ENCODE peak calls at places on chromosomes 5 and 9, in nine cellular contexts. One of them, this sample, is unnamed.

GRCh38 chr5:176773408-176774035 is 36.8 kb upstream of the UNC5A start:
- DNase-seq in CD8-positive, alpha-beta memory T cell: no peak
- DNase-seq in ELR: no peak
- DNase-seq in fibroblast of gingiva: no peak
- DNase-seq in stimulated activated naive B cell treated with anti-CD40 and anti-IgM and Interleukin-4, amounts not matched to agents 10 μg/mL and 1 μg/mL and 100 μg/mL, for 72 hours: no peak
- DNase-seq in progenitor cell of endocrine pancreas: no peak
- DNase-seq in memory B cell: no peak
- DNase-seq in amniotic epithelial cell: no peak
- DNase-seq in foreskin melanocyte: no peak
- DNase-seq in this sample: no peak

GRCh38 chr5:87327998-87328397 is 60.3 kb downstream of the RASA1 start:
- DNase-seq in CD8-positive, alpha-beta memory T cell: no peak
- DNase-seq in ELR: peak
- DNase-seq in fibroblast of gingiva: no peak
- DNase-seq in stimulated activated naive B cell treated with anti-CD40 and anti-IgM and Interleukin-4, amounts not matched to agents 10 μg/mL and 1 μg/mL and 100 μg/mL, for 72 hours: no peak
- DNase-seq in progenitor cell of endocrine pancreas: no peak
- DNase-seq in memory B cell: no peak
- DNase-seq in amniotic epithelial cell: no peak
- DNase-seq in foreskin melanocyte: no peak
- DNase-seq in this sample: no peak

GRCh38 chr5:68433921-68434879 is 218.6 kb downstream of the PIK3R1 start:
- DNase-seq in CD8-positive, alpha-beta memory T cell: peak
- DNase-seq in ELR: peak
- DNase-seq in fibroblast of gingiva: peak
- DNase-seq in stimulated activated naive B cell treated with anti-CD40 and anti-IgM and Interleukin-4, amounts not matched to agents 10 μg/mL and 1 μg/mL and 100 μg/mL, for 72 hours: peak
- DNase-seq in progenitor cell of endocrine pancreas: no peak
- DNase-seq in memory B cell: peak
- DNase-seq in amniotic epithelial cell: peak
- DNase-seq in foreskin melanocyte: peak
- DNase-seq in this sample: peak

GRCh38 chr5:37637165-37637845 is 202.5 kb downstream of the GDNF start:
- DNase-seq in CD8-positive, alpha-beta memory T cell: no peak
- DNase-seq in ELR: peak
- DNase-seq in fibroblast of gingiva: no peak
- DNase-seq in stimulated activated naive B cell treated with anti-CD40 and anti-IgM and Interleukin-4, amounts not matched to agents 10 μg/mL and 1 μg/mL and 100 μg/mL, for 72 hours: no peak
- DNase-seq in progenitor cell of endocrine pancreas: no peak
- DNase-seq in memory B cell: no peak
- DNase-seq in amniotic epithelial cell: peak
- DNase-seq in foreskin melanocyte: no peak
- DNase-seq in this sample: no peak

GRCh38 chr5:95060100-95060499 is 224.8 kb downstream of the MCTP1 start:
- DNase-seq in CD8-positive, alpha-beta memory T cell: no peak
- DNase-seq in ELR: no peak
- DNase-seq in fibroblast of gingiva: no peak
- DNase-seq in stimulated activated naive B cell treated with anti-CD40 and anti-IgM and Interleukin-4, amounts not matched to agents 10 μg/mL and 1 μg/mL and 100 μg/mL, for 72 hours: no peak
- DNase-seq in progenitor cell of endocrine pancreas: no peak
- DNase-seq in memory B cell: no peak
- DNase-seq in amniotic epithelial cell: no peak
- DNase-seq in foreskin melanocyte: no peak
- DNase-seq in this sample: no peak

GRCh38 chr5:176697929-176698520 is 50.7 kb downstream of the TSPAN17 start:
- DNase-seq in CD8-positive, alpha-beta memory T cell: no peak
- DNase-seq in ELR: no peak
- DNase-seq in fibroblast of gingiva: no peak
- DNase-seq in stimulated activated naive B cell treated with anti-CD40 and anti-IgM and Interleukin-4, amounts not matched to agents 10 μg/mL and 1 μg/mL and 100 μg/mL, for 72 hours: no peak
- DNase-seq in progenitor cell of endocrine pancreas: no peak
- DNase-seq in memory B cell: no peak
- DNase-seq in amniotic epithelial cell: no peak
- DNase-seq in foreskin melanocyte: no peak
- DNase-seq in this sample: no peak

GRCh38 chr5:26439121-26439520 is 599.3 kb downstream of the CDH9 start:
- DNase-seq in CD8-positive, alpha-beta memory T cell: no peak
- DNase-seq in ELR: no peak
- DNase-seq in fibroblast of gingiva: no peak
- DNase-seq in stimulated activated naive B cell treated with anti-CD40 and anti-IgM and Interleukin-4, amounts not matched to agents 10 μg/mL and 1 μg/mL and 100 μg/mL, for 72 hours: no peak
- DNase-seq in progenitor cell of endocrine pancreas: no peak
- DNase-seq in memory B cell: no peak
- DNase-seq in amniotic epithelial cell: no peak
- DNase-seq in foreskin melanocyte: no peak
- DNase-seq in this sample: no peak

GRCh38 chr9:89664896-89665329 is 60.1 kb downstream of the GADD45G start:
- DNase-seq in CD8-positive, alpha-beta memory T cell: no peak
- DNase-seq in ELR: no peak
- DNase-seq in fibroblast of gingiva: no peak
- DNase-seq in stimulated activated naive B cell treated with anti-CD40 and anti-IgM and Interleukin-4, amounts not matched to agents 10 μg/mL and 1 μg/mL and 100 μg/mL, for 72 hours: no peak
- DNase-seq in progenitor cell of endocrine pancreas: no peak
- DNase-seq in memory B cell: no peak
- DNase-seq in amniotic epithelial cell: no peak
- DNase-seq in foreskin melanocyte: no peak
- DNase-seq in this sample: no peak

GRCh38 chr9:32348289-32348688 is 36.2 kb upstream of the ACO1 start:
- DNase-seq in CD8-positive, alpha-beta memory T cell: no peak
- DNase-seq in ELR: no peak
- DNase-seq in fibroblast of gingiva: no peak
- DNase-seq in stimulated activated naive B cell treated with anti-CD40 and anti-IgM and Interleukin-4, amounts not matched to agents 10 μg/mL and 1 μg/mL and 100 μg/mL, for 72 hours: no peak
- DNase-seq in progenitor cell of endocrine pancreas: no peak
- DNase-seq in memory B cell: no peak
- DNase-seq in amniotic epithelial cell: peak
- DNase-seq in foreskin melanocyte: peak
- DNase-seq in this sample: no peak

GRCh38 chr5:173056783-173057061 is 570 bp downstream of the CREBRF start:
- DNase-seq in CD8-positive, alpha-beta memory T cell: no peak
- DNase-seq in ELR: no peak
- DNase-seq in fibroblast of gingiva: no peak
- DNase-seq in stimulated activated naive B cell treated with anti-CD40 and anti-IgM and Interleukin-4, amounts not matched to agents 10 μg/mL and 1 μg/mL and 100 μg/mL, for 72 hours: no peak
- DNase-seq in progenitor cell of endocrine pancreas: no peak
- DNase-seq in memory B cell: no peak
- DNase-seq in amniotic epithelial cell: no peak
- DNase-seq in foreskin melanocyte: no peak
- DNase-seq in this sample: no peak

GRCh38 chr5:150114102-150114641 is 27.8 kb upstream of the CSF1R start:
- DNase-seq in CD8-positive, alpha-beta memory T cell: no peak
- DNase-seq in ELR: no peak
- DNase-seq in fibroblast of gingiva: peak
- DNase-seq in stimulated activated naive B cell treated with anti-CD40 and anti-IgM and Interleukin-4, amounts not matched to agents 10 μg/mL and 1 μg/mL and 100 μg/mL, for 72 hours: no peak
- DNase-seq in progenitor cell of endocrine pancreas: no peak
- DNase-seq in memory B cell: no peak
- DNase-seq in amniotic epithelial cell: no peak
- DNase-seq in foreskin melanocyte: no peak
- DNase-seq in this sample: no peak

GRCh38 chr5:76180817-76181805 is 97.9 kb downstream of the SV2C start:
- DNase-seq in CD8-positive, alpha-beta memory T cell: no peak
- DNase-seq in ELR: no peak
- DNase-seq in fibroblast of gingiva: no peak
- DNase-seq in stimulated activated naive B cell treated with anti-CD40 and anti-IgM and Interleukin-4, amounts not matched to agents 10 μg/mL and 1 μg/mL and 100 μg/mL, for 72 hours: no peak
- DNase-seq in progenitor cell of endocrine pancreas: no peak
- DNase-seq in memory B cell: no peak
- DNase-seq in amniotic epithelial cell: no peak
- DNase-seq in foreskin melanocyte: no peak
- DNase-seq in this sample: no peak

GRCh38 chr5:35151151-35151920 is 79.0 kb downstream of the PRLR start:
- DNase-seq in CD8-positive, alpha-beta memory T cell: no peak
- DNase-seq in ELR: peak
- DNase-seq in fibroblast of gingiva: peak
- DNase-seq in stimulated activated naive B cell treated with anti-CD40 and anti-IgM and Interleukin-4, amounts not matched to agents 10 μg/mL and 1 μg/mL and 100 μg/mL, for 72 hours: no peak
- DNase-seq in progenitor cell of endocrine pancreas: no peak
- DNase-seq in memory B cell: no peak
- DNase-seq in amniotic epithelial cell: peak
- DNase-seq in foreskin melanocyte: no peak
- DNase-seq in this sample: no peak

GRCh38 chr5:180938294-180938693 is 39.3 kb downstream of the BTNL8 start:
- DNase-seq in CD8-positive, alpha-beta memory T cell: no peak
- DNase-seq in ELR: no peak
- DNase-seq in fibroblast of gingiva: no peak
- DNase-seq in stimulated activated naive B cell treated with anti-CD40 and anti-IgM and Interleukin-4, amounts not matched to agents 10 μg/mL and 1 μg/mL and 100 μg/mL, for 72 hours: no peak
- DNase-seq in progenitor cell of endocrine pancreas: no peak
- DNase-seq in memory B cell: no peak
- DNase-seq in amniotic epithelial cell: no peak
- DNase-seq in foreskin melanocyte: no peak
- DNase-seq in this sample: no peak

GRCh38 chr5:171367424-171368370 is 20.0 kb upstream of the NPM1 start:
- DNase-seq in CD8-positive, alpha-beta memory T cell: no peak
- DNase-seq in ELR: peak
- DNase-seq in fibroblast of gingiva: no peak
- DNase-seq in stimulated activated naive B cell treated with anti-CD40 and anti-IgM and Interleukin-4, amounts not matched to agents 10 μg/mL and 1 μg/mL and 100 μg/mL, for 72 hours: no peak
- DNase-seq in progenitor cell of endocrine pancreas: no peak
- DNase-seq in memory B cell: no peak
- DNase-seq in amniotic epithelial cell: peak
- DNase-seq in foreskin melanocyte: peak
- DNase-seq in this sample: no peak

GRCh38 chr9:75085640-75086039 is 2.3 kb downstream of the NMRK1 start:
- DNase-seq in CD8-positive, alpha-beta memory T cell: no peak
- DNase-seq in ELR: no peak
- DNase-seq in fibroblast of gingiva: no peak
- DNase-seq in stimulated activated naive B cell treated with anti-CD40 and anti-IgM and Interleukin-4, amounts not matched to agents 10 μg/mL and 1 μg/mL and 100 μg/mL, for 72 hours: no peak
- DNase-seq in progenitor cell of endocrine pancreas: no peak
- DNase-seq in memory B cell: no peak
- DNase-seq in amniotic epithelial cell: no peak
- DNase-seq in foreskin melanocyte: no peak
- DNase-seq in this sample: no peak

GRCh38 chr5:108753331-108753730 is 5.6 kb downstream of the FER start:
- DNase-seq in CD8-positive, alpha-beta memory T cell: no peak
- DNase-seq in ELR: peak
- DNase-seq in fibroblast of gingiva: no peak
- DNase-seq in stimulated activated naive B cell treated with anti-CD40 and anti-IgM and Interleukin-4, amounts not matched to agents 10 μg/mL and 1 μg/mL and 100 μg/mL, for 72 hours: no peak
- DNase-seq in progenitor cell of endocrine pancreas: no peak
- DNase-seq in memory B cell: no peak
- DNase-seq in amniotic epithelial cell: peak
- DNase-seq in foreskin melanocyte: no peak
- DNase-seq in this sample: no peak

GRCh38 chr5:79936644-79937216 is 54.3 kb downstream of the MTX3 start:
- DNase-seq in CD8-positive, alpha-beta memory T cell: no peak
- DNase-seq in ELR: peak
- DNase-seq in fibroblast of gingiva: no peak
- DNase-seq in stimulated activated naive B cell treated with anti-CD40 and anti-IgM and Interleukin-4, amounts not matched to agents 10 μg/mL and 1 μg/mL and 100 μg/mL, for 72 hours: no peak
- DNase-seq in progenitor cell of endocrine pancreas: no peak
- DNase-seq in memory B cell: no peak
- DNase-seq in amniotic epithelial cell: peak
- DNase-seq in foreskin melanocyte: no peak
- DNase-seq in this sample: no peak

GRCh38 chr5:36904677-36905076 is 28.1 kb downstream of the NIPBL start:
- DNase-seq in CD8-positive, alpha-beta memory T cell: no peak
- DNase-seq in ELR: no peak
- DNase-seq in fibroblast of gingiva: peak
- DNase-seq in stimulated activated naive B cell treated with anti-CD40 and anti-IgM and Interleukin-4, amounts not matched to agents 10 μg/mL and 1 μg/mL and 100 μg/mL, for 72 hours: no peak
- DNase-seq in progenitor cell of endocrine pancreas: no peak
- DNase-seq in memory B cell: no peak
- DNase-seq in amniotic epithelial cell: peak
- DNase-seq in foreskin melanocyte: no peak
- DNase-seq in this sample: no peak

GRCh38 chr9:127206666-127207065 is 57.9 kb upstream of the GARNL3 start:
- DNase-seq in CD8-positive, alpha-beta memory T cell: no peak
- DNase-seq in ELR: no peak
- DNase-seq in fibroblast of gingiva: no peak
- DNase-seq in stimulated activated naive B cell treated with anti-CD40 and anti-IgM and Interleukin-4, amounts not matched to agents 10 μg/mL and 1 μg/mL and 100 μg/mL, for 72 hours: no peak
- DNase-seq in progenitor cell of endocrine pancreas: no peak
- DNase-seq in memory B cell: no peak
- DNase-seq in amniotic epithelial cell: no peak
- DNase-seq in foreskin melanocyte: no peak
- DNase-seq in this sample: no peak

GRCh38 chr9:31542384-31543055 is 841.9 kb upstream of the ACO1 start:
- DNase-seq in CD8-positive, alpha-beta memory T cell: no peak
- DNase-seq in ELR: no peak
- DNase-seq in fibroblast of gingiva: peak
- DNase-seq in stimulated activated naive B cell treated with anti-CD40 and anti-IgM and Interleukin-4, amounts not matched to agents 10 μg/mL and 1 μg/mL and 100 μg/mL, for 72 hours: peak
- DNase-seq in progenitor cell of endocrine pancreas: no peak
- DNase-seq in memory B cell: peak
- DNase-seq in amniotic epithelial cell: peak
- DNase-seq in foreskin melanocyte: peak
- DNase-seq in this sample: peak

GRCh38 chr9:93992830-93993229 is 37.7 kb upstream of the BARX1 start:
- DNase-seq in CD8-positive, alpha-beta memory T cell: no peak
- DNase-seq in ELR: no peak
- DNase-seq in fibroblast of gingiva: no peak
- DNase-seq in stimulated activated naive B cell treated with anti-CD40 and anti-IgM and Interleukin-4, amounts not matched to agents 10 μg/mL and 1 μg/mL and 100 μg/mL, for 72 hours: no peak
- DNase-seq in progenitor cell of endocrine pancreas: no peak
- DNase-seq in memory B cell: no peak
- DNase-seq in amniotic epithelial cell: no peak
- DNase-seq in foreskin melanocyte: no peak
- DNase-seq in this sample: no peak

GRCh38 chr5:84437673-84438315 is 53.1 kb upstream of the EDIL3 start:
- DNase-seq in CD8-positive, alpha-beta memory T cell: no peak
- DNase-seq in ELR: peak
- DNase-seq in fibroblast of gingiva: peak
- DNase-seq in stimulated activated naive B cell treated with anti-CD40 and anti-IgM and Interleukin-4, amounts not matched to agents 10 μg/mL and 1 μg/mL and 100 μg/mL, for 72 hours: no peak
- DNase-seq in progenitor cell of endocrine pancreas: no peak
- DNase-seq in memory B cell: no peak
- DNase-seq in amniotic epithelial cell: peak
- DNase-seq in foreskin melanocyte: no peak
- DNase-seq in this sample: no peak

GRCh38 chr9:89317282-89317681 is 1.0 kb upstream of the SECISBP2 start:
- DNase-seq in CD8-positive, alpha-beta memory T cell: no peak
- DNase-seq in ELR: peak
- DNase-seq in fibroblast of gingiva: no peak
- DNase-seq in stimulated activated naive B cell treated with anti-CD40 and anti-IgM and Interleukin-4, amounts not matched to agents 10 μg/mL and 1 μg/mL and 100 μg/mL, for 72 hours: no peak
- DNase-seq in progenitor cell of endocrine pancreas: no peak
- DNase-seq in memory B cell: no peak
- DNase-seq in amniotic epithelial cell: no peak
- DNase-seq in foreskin melanocyte: no peak
- DNase-seq in this sample: no peak

GRCh38 chr9:5622019-5622418 is 6.9 kb upstream of the RIC1 start:
- DNase-seq in CD8-positive, alpha-beta memory T cell: no peak
- DNase-seq in ELR: peak
- DNase-seq in fibroblast of gingiva: peak
- DNase-seq in stimulated activated naive B cell treated with anti-CD40 and anti-IgM and Interleukin-4, amounts not matched to agents 10 μg/mL and 1 μg/mL and 100 μg/mL, for 72 hours: no peak
- DNase-seq in progenitor cell of endocrine pancreas: no peak
- DNase-seq in memory B cell: no peak
- DNase-seq in amniotic epithelial cell: peak
- DNase-seq in foreskin melanocyte: no peak
- DNase-seq in this sample: no peak

GRCh38 chr5:169133500-169133899 is 167.4 kb downstream of the SLIT3 start:
- DNase-seq in CD8-positive, alpha-beta memory T cell: no peak
- DNase-seq in ELR: no peak
- DNase-seq in fibroblast of gingiva: no peak
- DNase-seq in stimulated activated naive B cell treated with anti-CD40 and anti-IgM and Interleukin-4, amounts not matched to agents 10 μg/mL and 1 μg/mL and 100 μg/mL, for 72 hours: no peak
- DNase-seq in progenitor cell of endocrine pancreas: no peak
- DNase-seq in memory B cell: no peak
- DNase-seq in amniotic epithelial cell: no peak
- DNase-seq in foreskin melanocyte: no peak
- DNase-seq in this sample: no peak

GRCh38 chr9:134634190-134634589 is 7.4 kb upstream of the COL5A1 start:
- DNase-seq in CD8-positive, alpha-beta memory T cell: no peak
- DNase-seq in ELR: no peak
- DNase-seq in fibroblast of gingiva: no peak
- DNase-seq in stimulated activated naive B cell treated with anti-CD40 and anti-IgM and Interleukin-4, amounts not matched to agents 10 μg/mL and 1 μg/mL and 100 μg/mL, for 72 hours: no peak
- DNase-seq in progenitor cell of endocrine pancreas: no peak
- DNase-seq in memory B cell: no peak
- DNase-seq in amniotic epithelial cell: no peak
- DNase-seq in foreskin melanocyte: no peak
- DNase-seq in this sample: no peak

GRCh38 chr5:33148076-33148501 is 292.7 kb upstream of the TARS1 start:
- DNase-seq in CD8-positive, alpha-beta memory T cell: no peak
- DNase-seq in ELR: peak
- DNase-seq in fibroblast of gingiva: peak
- DNase-seq in stimulated activated naive B cell treated with anti-CD40 and anti-IgM and Interleukin-4, amounts not matched to agents 10 μg/mL and 1 μg/mL and 100 μg/mL, for 72 hours: no peak
- DNase-seq in progenitor cell of endocrine pancreas: no peak
- DNase-seq in memory B cell: no peak
- DNase-seq in amniotic epithelial cell: peak
- DNase-seq in foreskin melanocyte: no peak
- DNase-seq in this sample: no peak

GRCh38 chr5:34510002-34510401 is 146.1 kb upstream of the RAI14 start:
- DNase-seq in CD8-positive, alpha-beta memory T cell: no peak
- DNase-seq in ELR: no peak
- DNase-seq in fibroblast of gingiva: no peak
- DNase-seq in stimulated activated naive B cell treated with anti-CD40 and anti-IgM and Interleukin-4, amounts not matched to agents 10 μg/mL and 1 μg/mL and 100 μg/mL, for 72 hours: no peak
- DNase-seq in progenitor cell of endocrine pancreas: no peak
- DNase-seq in memory B cell: no peak
- DNase-seq in amniotic epithelial cell: no peak
- DNase-seq in foreskin melanocyte: no peak
- DNase-seq in this sample: no peak

GRCh38 chr5:149376711-149377447 is 2.2 kb downstream of the IL17B start:
- DNase-seq in CD8-positive, alpha-beta memory T cell: no peak
- DNase-seq in ELR: no peak
- DNase-seq in fibroblast of gingiva: no peak
- DNase-seq in stimulated activated naive B cell treated with anti-CD40 and anti-IgM and Interleukin-4, amounts not matched to agents 10 μg/mL and 1 μg/mL and 100 μg/mL, for 72 hours: no peak
- DNase-seq in progenitor cell of endocrine pancreas: no peak
- DNase-seq in memory B cell: no peak
- DNase-seq in amniotic epithelial cell: no peak
- DNase-seq in foreskin melanocyte: no peak
- DNase-seq in this sample: no peak

GRCh38 chr9:137751616-137752015 is 126.0 kb upstream of the CACNA1B start:
- DNase-seq in CD8-positive, alpha-beta memory T cell: no peak
- DNase-seq in ELR: no peak
- DNase-seq in fibroblast of gingiva: no peak
- DNase-seq in stimulated activated naive B cell treated with anti-CD40 and anti-IgM and Interleukin-4, amounts not matched to agents 10 μg/mL and 1 μg/mL and 100 μg/mL, for 72 hours: no peak
- DNase-seq in progenitor cell of endocrine pancreas: no peak
- DNase-seq in memory B cell: no peak
- DNase-seq in amniotic epithelial cell: no peak
- DNase-seq in foreskin melanocyte: no peak
- DNase-seq in this sample: no peak